ENCODE peak calls at places on chromosome 19, in four cellular contexts. D, X, W and F are unnamed samples.

GRCh38 chr19:43711751-43712355 is 4.0 kb upstream of the IRGC start:
- DNase-seq in D (no peak), W (no peak), X (no peak), F (peak)

GRCh38 chr19:32862741-32863140 is 6.8 kb downstream of the SLC7A9 start:
- DNase-seq in D (no peak), W (no peak), X (no peak), F (no peak)

GRCh38 chr19:29837448-29837961 is 25.7 kb downstream of the CCNE1 start:
- DNase-seq in X (no peak), D (peak), W (no peak), F (no peak)

GRCh38 chr19:16327911-16328823 is 3.5 kb downstream of the KLF2 start:
- DNase-seq in W (peak), X (no peak), D (peak), F (no peak)

GRCh38 chr19:8575467-8575997 is 1.7 kb downstream of the MYO1F start:
- DNase-seq in W (no peak), X (no peak), D (no peak), F (no peak)

GRCh38 chr19:1860133-1860775 is 3.1 kb downstream of the KLF16 start:
- DNase-seq in W (no peak), D (no peak), X (no peak), F (peak)

GRCh38 chr19:2040647-2041435 is 10.2 kb downstream of the MKNK2 start:
- DNase-seq in X (no peak), D (no peak), W (peak), F (no peak)

GRCh38 chr19:5809469-5809868 is 4.6 kb downstream of the NRTN start:
- DNase-seq in D (no peak), W (no peak), X (no peak), F (no peak)

GRCh38 chr19:33434886-33435705 is 61.6 kb downstream of the CEBPG start:
- DNase-seq in D (no peak), W (no peak), X (no peak), F (peak)

GRCh38 chr19:55688422-55689218 is 13.6 kb downstream of the EPN1 start:
- DNase-seq in W (no peak), X (no peak), D (no peak), F (no peak)

GRCh38 chr19:6250024-6250605 is 29.7 kb downstream of the MLLT1 start:
- DNase-seq in X (no peak), W (no peak), D (no peak), F (no peak)

GRCh38 chr19:55253842-55254624 is 4.8 kb downstream of the PPP6R1 start:
- DNase-seq in X (no peak), W (no peak), D (peak), F (no peak)

GRCh38 chr19:14463747-14464146 is 11.4 kb downstream of the PTGER1 start:
- DNase-seq in W (no peak), X (no peak), D (no peak), F (no peak)

GRCh38 chr19:19077103-19077502 is 13.3 kb downstream of the SLC25A42 start:
- DNase-seq in W (no peak), D (no peak), X (no peak), F (no peak)

GRCh38 chr19:37572203-37572602 is 22.4 kb downstream of the ZNF571 start:
- DNase-seq in W (no peak), D (no peak), X (no peak), F (no peak)

GRCh38 chr19:16561382-16561781 is 10.8 kb downstream of the SLC35E1 start:
- DNase-seq in D (no peak), W (peak), X (no peak), F (no peak)

GRCh38 chr19:8617984-8618383 is 7.5 kb upstream of the ADAMTS10 start:
- DNase-seq in D (no peak), X (no peak), W (no peak), F (no peak)

GRCh38 chr19:887072-887471 is 5.9 kb downstream of the MED16 start:
- DNase-seq in X (no peak), D (no peak), W (no peak), F (no peak)

GRCh38 chr19:57099199-57099661 is 20.6 kb upstream of the USP29 start:
- DNase-seq in W (no peak), D (peak), X (peak), F (peak)

GRCh38 chr19:4914736-4915501 is 5.6 kb downstream of the UHRF1 start:
- DNase-seq in X (peak), W (no peak), D (peak), F (peak)

GRCh38 chr19:47511681-47512080 is 3.2 kb downstream of the NAPA start:
- DNase-seq in W (peak), D (no peak), X (no peak), F (no peak)

GRCh38 chr19:48807590-48808308 is 3.1 kb downstream of the BCAT2 start:
- DNase-seq in X (no peak), D (no peak), W (no peak), F (no peak)
- TF ChIP-seq CTCF in X (peak), D (no peak), W (no peak), F (no peak)

GRCh38 chr19:45498411-45499195 is at the start of gene PPM1N:
- DNase-seq in D (peak), W (no peak), X (no peak), F (peak)
- TF ChIP-seq CTCF in D (peak), W (no peak), X (no peak), F (no peak)

GRCh38 chr19:46472592-46472991 is 1.2 kb upstream of the PNMA8A start:
- DNase-seq in W (no peak), D (no peak), X (no peak), F (no peak)

GRCh38 chr19:46471778-46472543 is 598 bp upstream of the PNMA8A start:
- DNase-seq in D (no peak), W (no peak), X (no peak), F (no peak)

GRCh38 chr19:46470376-46470775 is 987 bp downstream of the PNMA8A start:
- DNase-seq in D (no peak), X (no peak), W (no peak), F (no peak)

GRCh38 chr19:46471116-46471733 is at the start of gene PNMA8A:
- DNase-seq in D (no peak), X (peak), W (no peak), F (no peak)

GRCh38 chr19:46469541-46470185 is 1.7 kb downstream of the PNMA8A start:
- DNase-seq in D (no peak), W (no peak), X (no peak), F (no peak)
- TF ChIP-seq CTCF in D (no peak), W (no peak), X (no peak), F (no peak)

GRCh38 chr19:40906512-40906911 is 24.5 kb upstream of the CYP2A7 start:
- DNase-seq in W (no peak), X (no peak), D (no peak), F (no peak)
- TF ChIP-seq CTCF in W (no peak), X (no peak), D (no peak), F (no peak)

DNA sequence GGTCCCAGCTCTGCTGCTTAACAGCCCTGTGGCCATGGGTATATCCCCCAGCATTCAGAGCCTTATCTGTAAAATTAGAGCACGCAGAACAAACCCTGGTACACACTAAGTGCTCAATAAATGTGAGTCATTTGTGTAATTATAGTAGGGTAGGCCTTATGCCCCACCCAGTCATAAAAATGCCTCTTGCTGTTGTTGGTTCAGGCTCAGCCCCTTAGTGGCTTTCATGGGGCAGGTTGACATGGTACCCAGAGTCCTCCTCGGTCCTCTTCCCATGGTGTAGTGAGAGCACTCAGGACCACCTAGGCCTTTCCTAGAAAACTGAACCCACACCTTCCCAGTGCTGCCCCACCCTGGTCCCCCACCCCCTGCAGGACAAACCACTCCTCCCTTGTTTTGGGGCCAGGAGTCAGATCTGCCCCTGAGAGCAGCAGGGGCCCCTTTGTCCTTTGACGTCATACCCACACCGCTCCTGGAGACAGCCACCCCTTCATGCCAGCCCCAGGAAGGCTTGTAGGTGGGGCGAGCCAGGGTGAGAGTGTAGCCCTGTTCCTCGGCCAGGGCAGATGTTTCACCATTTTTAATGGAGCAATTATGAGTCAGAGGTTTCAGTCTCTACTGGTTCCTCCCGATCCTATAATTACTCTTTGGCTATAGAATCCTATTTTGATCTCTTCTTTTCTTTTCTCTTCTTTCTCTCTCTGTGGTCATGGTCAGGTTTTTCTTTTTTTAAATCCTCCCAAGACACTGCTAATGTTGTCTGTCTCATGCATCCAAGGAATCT is 36.8 kb downstream of the ACTN4 start:
- DNase-seq in D (no peak), W (peak), X (peak), F (peak)
- TF ChIP-seq CTCF in D (no peak), W (no peak), X (no peak), F (no peak)

DNA sequence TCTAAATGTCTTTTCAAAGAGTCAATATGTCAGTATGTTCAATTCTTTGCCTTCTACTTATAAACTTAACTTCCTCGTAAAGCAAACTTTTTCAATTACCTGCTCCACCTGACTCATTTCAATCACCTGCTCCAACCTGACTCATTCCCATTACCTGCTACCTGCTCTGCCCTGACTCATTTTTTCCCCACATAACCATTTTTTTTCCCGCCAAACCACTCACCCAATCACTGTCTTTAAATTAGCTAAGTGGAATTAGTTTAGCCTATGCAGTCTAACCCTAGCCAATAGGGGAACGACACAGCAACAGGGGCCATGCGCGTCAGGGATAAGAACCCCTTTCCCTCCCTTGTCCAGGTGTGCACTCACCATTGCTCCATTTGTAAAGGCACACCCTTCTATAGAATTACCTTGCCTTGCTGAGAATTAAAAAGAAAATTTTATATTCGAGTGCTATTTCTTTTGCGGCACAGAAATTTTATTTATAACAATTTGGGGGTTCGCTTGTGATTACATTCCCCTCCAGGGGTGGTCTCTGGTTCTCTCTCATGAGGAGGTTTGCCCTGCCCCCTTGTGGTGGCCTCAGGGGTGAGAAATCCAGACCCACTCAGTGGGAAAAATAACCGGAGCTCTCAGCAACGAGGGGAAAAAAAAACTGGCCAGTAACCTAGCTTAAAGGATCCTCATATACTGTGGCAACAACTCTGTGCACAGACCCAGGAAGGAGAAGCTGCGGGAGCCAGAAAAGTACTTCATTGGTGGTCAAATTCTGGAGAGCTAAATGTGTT is 193.1 kb downstream of the ZNF486 start:
- DNase-seq in D (no peak), W (no peak), X (no peak), F (no peak)
- TF ChIP-seq CTCF in D (no peak), W (no peak), X (no peak), F (no peak)

GRCh38 chr19:39607561-39607960 is 5.2 kb downstream of the LGALS13 start:
- DNase-seq in W (no peak), X (no peak), D (no peak), F (no peak)

GRCh38 chr19:39603825-39604224 is 1.5 kb downstream of the LGALS13 start:
- DNase-seq in W (no peak), X (no peak), D (no peak), F (no peak)

GRCh38 chr19:39602224-39602623 is at the start of gene LGALS13:
- DNase-seq in X (no peak), D (no peak), W (no peak), F (no peak)

GRCh38 chr19:39607021-39607420 is 4.7 kb downstream of the LGALS13 start:
- DNase-seq in X (no peak), W (no peak), D (no peak), F (no peak)
- TF ChIP-seq CTCF in X (no peak), W (no peak), D (no peak), F (no peak)

GRCh38 chr19:53165691-53166091 is 6.8 kb upstream of the ZNF347 start:
- DNase-seq in X (no peak), W (no peak), D (no peak), F (no peak)
- TF ChIP-seq CTCF in X (no peak), W (no peak), D (no peak), F (no peak)